ENCODE peak calls at places on chromosomes 13 and 19, in five cellular contexts. O is stomach, E is mesendoderm, I is aorta, S is thoracic aorta. N is an unnamed sample.

GRCh38 chr13:51643114-51643881 is 59.0 kb downstream of the WDFY2 start:
- DNase-seq in O (no peak), E (peak; percentile 89), I (no peak), S (no peak), N (no peak)

GRCh38 chr13:111668451-111668850 is 348.0 kb downstream of the TEX29 start:
- DNase-seq in O (no peak), E (no peak), I (no peak), S (no peak), N (no peak)

GRCh38 chr13:113962975-113963374 is 10.9 kb downstream of the C13orf46 start:
- DNase-seq in O (no peak), E (no peak), I (peak; percentile 14), S (no peak), N (no peak)

GRCh38 chr19:46745521-46746280 is at the start of gene FKRP:
- DNase-seq in O (peak; percentile 32), E (no peak), I (peak; percentile 61), S (no peak), N (no peak)

GRCh38 chr19:21498651-21499050 is 6.8 kb upstream of the ZNF429 start:
- DNase-seq in O (no peak), E (peak; percentile 8), I (no peak), S (no peak), N (no peak)

GRCh38 chr13:28716511-28716910 is 2.3 kb downstream of the SLC46A3 start:
- DNase-seq in O (no peak), E (peak; percentile 97), I (no peak), S (no peak), N (peak; percentile 54)

GRCh38 chr19:41595258-41595889 is 19.4 kb downstream of the CEACAM21 start:
- DNase-seq in O (peak; percentile 53), E (peak; percentile 62), I (peak; percentile 60), S (no peak), N (peak; percentile 36)

GRCh38 chr13:113116871-113117271 is 5.7 kb upstream of the F10 start:
- DNase-seq in O (peak; percentile 9), E (no peak), I (no peak), S (no peak), N (no peak)

GRCh38 chr19:46021531-46022041 is 1.3 kb downstream of the PGLYRP1 start:
- DNase-seq in O (peak; percentile 46), E (peak; percentile 16), I (peak; percentile 40), S (no peak), N (no peak)

GRCh38 chr19:32642771-32643170 is 32.2 kb downstream of the ANKRD27 start:
- DNase-seq in O (no peak), E (no peak), I (no peak), S (no peak), N (no peak)

DNA sequence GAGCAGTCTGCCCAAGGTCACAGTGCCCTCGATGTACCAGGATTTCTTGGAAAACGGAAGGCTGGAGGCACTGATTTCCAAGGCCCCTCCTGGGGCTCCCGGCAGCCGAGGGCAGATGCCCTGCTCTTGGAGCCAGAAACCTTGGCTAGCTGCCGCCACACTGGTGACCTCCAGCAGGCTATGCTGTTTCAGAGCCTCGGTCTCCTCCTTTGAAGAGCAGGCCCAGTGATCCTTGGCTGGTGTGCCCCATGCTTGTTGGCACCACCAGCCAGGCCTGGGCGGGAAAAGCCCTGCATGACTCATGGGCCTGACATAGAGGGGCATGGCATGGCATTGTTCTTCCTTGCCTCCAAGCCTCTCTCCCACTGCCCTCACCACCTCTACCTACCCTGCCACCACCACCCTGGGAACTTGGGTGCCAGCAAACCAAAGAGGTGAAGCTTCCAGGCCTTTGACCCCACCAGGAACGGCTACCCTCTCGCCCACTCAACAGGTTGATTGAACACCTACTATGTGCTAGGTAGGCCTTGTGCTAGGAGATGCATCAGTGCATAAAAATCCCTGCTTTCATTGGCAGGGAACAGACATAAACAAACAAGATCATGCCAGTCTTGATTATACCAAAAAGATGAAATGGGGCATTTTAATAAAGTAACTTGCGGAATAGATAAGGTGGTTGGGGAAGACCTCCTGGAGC is 1.6 kb upstream of the CLEC11A start:
- DNase-seq in O (no peak), E (no peak), I (no peak), S (no peak), N (no peak)
- H3K27me3 ChIP-seq in O (peaks cover 10% of the 10 kb centered on the region), E (peaks cover 3% of the 10 kb centered on the region), I (no peaks in the 10 kb centered on the region), S (no peaks in the 10 kb centered on the region), N (peaks cover 2% of the 10 kb centered on the region)

GRCh38 chr19:51529301-51529700 is 2.2 kb downstream of the SIGLEC6 start:
- DNase-seq in O (no peak), E (no peak), I (no peak), S (no peak), N (no peak)
- H3K27me3 ChIP-seq in O (no peaks in the 10 kb centered on the region), E (no peaks in the 10 kb centered on the region), I (no peaks in the 10 kb centered on the region), S (no peaks in the 10 kb centered on the region), N (peaks cover 10% of the 10 kb centered on the region)

GRCh38 chr19:29724102-29724641 is 9.1 kb upstream of the C19orf12 start:
- DNase-seq in O (no peak), E (peak; percentile 61), I (no peak), S (no peak), N (no peak)
- H3K27me3 ChIP-seq in O (no peaks in the 10 kb centered on the region), E (no peaks in the 10 kb centered on the region), I (no peaks in the 10 kb centered on the region), S (no peaks in the 10 kb centered on the region), N (no peaks in the 10 kb centered on the region)

DNA sequence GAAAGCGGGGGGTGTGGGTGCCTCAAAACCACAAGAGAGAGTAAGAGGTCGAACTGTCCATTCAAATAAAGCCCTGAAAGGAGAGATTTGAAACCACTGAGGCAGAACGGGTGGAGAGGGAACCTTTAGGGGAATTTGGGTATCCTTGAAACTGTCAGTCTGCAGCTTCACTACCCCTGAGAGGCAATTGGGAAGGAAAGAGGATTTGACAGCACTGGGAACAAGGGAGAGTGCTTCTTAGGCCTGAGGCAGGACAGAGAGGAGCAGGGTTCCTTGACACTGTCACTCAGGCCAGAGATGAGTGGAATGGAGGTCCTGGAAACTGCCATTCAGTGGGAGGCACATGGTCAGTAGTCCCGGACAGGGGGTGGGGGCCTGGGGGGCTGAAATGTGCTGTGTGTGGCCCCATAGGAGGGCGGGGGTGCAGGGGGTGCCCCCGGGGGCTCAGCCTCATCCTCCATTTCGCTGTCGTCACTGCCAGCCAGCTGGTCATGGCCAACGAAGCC is 5.0 kb downstream of the GFY start:
- DNase-seq in O (no peak), E (peak; percentile 47), I (no peak), S (no peak), N (no peak)
- H3K27me3 ChIP-seq in O (peaks cover 56% of the 10 kb centered on the region), E (peaks cover 16% of the 10 kb centered on the region), I (no peaks in the 10 kb centered on the region), S (peaks cover 72% of the 10 kb centered on the region), N (no peaks in the 10 kb centered on the region)

GRCh38 chr19:44752816-44753618 is 4.5 kb downstream of the BCL3 start:
- DNase-seq in O (peak; percentile 95), E (peak; percentile 82), I (peak; percentile 98), S (peak; percentile 80), N (peak; percentile 54)
- H3K27me3 ChIP-seq in O (no peaks in the 10 kb centered on the region), E (peaks cover 14% of the 10 kb centered on the region), I (no peaks in the 10 kb centered on the region), S (no peaks in the 10 kb centered on the region), N (no peaks in the 10 kb centered on the region)

N was measured in Panc1.